ENCODE peak calls at places on chromosomes 5 and 9, in nine cellular contexts. Q, Z, J, I, V, C, S, M and N are unnamed samples.

GRCh38 chr5:100683881-100684280 is 148.7 kb downstream of the FAM174A start:
- DNase-seq in Q (no peak), Z (no peak), J (no peak), I (no peak), V (no peak), C (no peak), S (no peak), M (no peak), N (no peak)

GRCh38 chr5:34585601-34586104 is 70.5 kb upstream of the RAI14 start:
- DNase-seq in Q (peak; percentile 72), Z (no peak), J (no peak), I (no peak), V (no peak), C (no peak), S (peak; percentile 52), M (no peak), N (no peak)

GRCh38 chr9:136206602-136207333 is 1.8 kb upstream of the LHX3 start:
- DNase-seq in Q (no peak), Z (no peak), J (no peak), I (no peak), V (no peak), C (no peak), S (no peak), M (no peak), N (no peak)

GRCh38 chr5:145825751-145826180 is 9.4 kb downstream of the PRELID2 start:
- DNase-seq in Q (peak; percentile 76), Z (no peak), J (no peak), I (peak; percentile 38), V (peak; percentile 27), C (peak; percentile 60), S (peak; percentile 80), M (no peak), N (peak; percentile 53)

GRCh38 chr9:75036793-75037192 is 8.7 kb upstream of the CARNMT1 start:
- DNase-seq in Q (no peak), Z (no peak), J (no peak), I (no peak), V (no peak), C (no peak), S (no peak), M (no peak), N (no peak)

GRCh38 chr5:1753490-1753889 is 46.1 kb downstream of the MRPL36 start:
- DNase-seq in Q (no peak), Z (no peak), J (no peak), I (no peak), V (no peak), C (no peak), S (no peak), M (no peak), N (no peak)

GRCh38 chr5:1782385-1783213 is 17.0 kb downstream of the MRPL36 start:
- DNase-seq in Q (no peak), Z (no peak), J (no peak), I (no peak), V (no peak), C (no peak), S (no peak), M (no peak), N (no peak)

GRCh38 chr9:77802512-77803293 is 154.6 kb upstream of the GNA14 start:
- DNase-seq in Q (no peak), Z (no peak), J (no peak), I (no peak), V (no peak), C (no peak), S (no peak), M (no peak), N (no peak)

GRCh38 chr5:157718529-157718928 is 12.7 kb upstream of the THG1L start:
- DNase-seq in Q (peak; percentile 69), Z (no peak), J (peak; percentile 66), I (peak; percentile 67), V (peak; percentile 72), C (peak; percentile 58), S (peak; percentile 82), M (no peak), N (peak; percentile 9)

GRCh38 chr9:89538874-89539273 is 41.0 kb upstream of the SEMA4D start:
- DNase-seq in Q (no peak), Z (no peak), J (no peak), I (no peak), V (no peak), C (no peak), S (no peak), M (no peak), N (no peak)

GRCh38 chr5:98768160-98769005 is 5.1 kb upstream of the RGMB start:
- DNase-seq in Q (peak; percentile 67), Z (peak; percentile 61), J (peak; percentile 90), I (peak; percentile 67), V (peak; percentile 80), C (peak; percentile 66), S (peak; percentile 71), M (peak; percentile 30), N (peak; percentile 31)

GRCh38 chr5:160787247-160787646 is 64.8 kb downstream of the ATP10B start:
- DNase-seq in Q (peak; percentile 57), Z (peak; percentile 81), J (peak; percentile 63), I (no peak), V (peak; percentile 19), C (peak; percentile 19), S (no peak), M (no peak), N (no peak)

GRCh38 chr5:148909001-148909400 is 82.6 kb downstream of the ADRB2 start:
- DNase-seq in Q (no peak), Z (no peak), J (no peak), I (no peak), V (no peak), C (no peak), S (no peak), M (no peak), N (no peak)

GRCh38 chr5:128304121-128304520 is 220.6 kb downstream of the SLC12A2 start:
- DNase-seq in Q (peak; percentile 57), Z (no peak), J (no peak), I (no peak), V (no peak), C (peak; percentile 82), S (peak; percentile 76), M (no peak), N (peak; percentile 26)

GRCh38 chr5:36442796-36443195 is 141.1 kb upstream of the RANBP3L start:
- DNase-seq in Q (peak; percentile 91), Z (no peak), J (no peak), I (no peak), V (no peak), C (no peak), S (peak; percentile 70), M (no peak), N (no peak)

GRCh38 chr9:15824310-15824709 is 271.5 kb downstream of the CCDC171 start:
- DNase-seq in Q (peak; percentile 71), Z (no peak), J (no peak), I (no peak), V (no peak), C (peak; percentile 14), S (peak; percentile 37), M (no peak), N (peak; percentile 48)

GRCh38 chr5:68251804-68252648 is 36.5 kb downstream of the PIK3R1 start:
- DNase-seq in Q (peak; percentile 47), Z (peak; percentile 26), J (no peak), I (peak; percentile 48), V (no peak), C (no peak), S (peak; percentile 86), M (no peak), N (peak; percentile 20)

GRCh38 chr5:33049845-33050244 is 338.7 kb downstream of the NPR3 start:
- DNase-seq in Q (peak; percentile 94), Z (no peak), J (no peak), I (peak; percentile 90), V (no peak), C (peak; percentile 76), S (peak; percentile 72), M (no peak), N (no peak)

GRCh38 chr5:2752059-2752874 is 790 bp upstream of the IRX2 start:
- DNase-seq in Q (peak; percentile 81), Z (no peak), J (peak; percentile 73), I (peak; percentile 83), V (no peak), C (peak; percentile 62), S (no peak), M (no peak), N (no peak)

GRCh38 chr9:133739408-133740280 is 1.5 kb upstream of the SARDH start:
- DNase-seq in Q (no peak), Z (no peak), J (no peak), I (peak; percentile 4), V (no peak), C (no peak), S (no peak), M (no peak), N (no peak)

GRCh38 chr9:112925058-112925641 is 34.5 kb upstream of the SLC46A2 start:
- DNase-seq in Q (peak; percentile 63), Z (no peak), J (peak; percentile 10), I (peak; percentile 42), V (peak; percentile 13), C (peak; percentile 44), S (peak; percentile 52), M (no peak), N (no peak)

GRCh38 chr9:20591223-20591622 is 31.1 kb downstream of the MLLT3 start:
- DNase-seq in Q (no peak), Z (no peak), J (no peak), I (no peak), V (no peak), C (no peak), S (no peak), M (no peak), N (no peak)

GRCh38 chr5:168939887-168940534 is 360.8 kb upstream of the PANK3 start:
- DNase-seq in Q (no peak), Z (no peak), J (no peak), I (no peak), V (no peak), C (no peak), S (no peak), M (no peak), N (no peak)

GRCh38 chr5:147906326-147907095 is at the start of gene C5orf46:
- DNase-seq in Q (peak; percentile 75), Z (no peak), J (no peak), I (peak; percentile 44), V (peak; percentile 76), C (no peak), S (peak; percentile 47), M (no peak), N (no peak)

GRCh38 chr9:32251539-32251938 is 132.9 kb upstream of the ACO1 start:
- DNase-seq in Q (peak; percentile 85), Z (peak; percentile 38), J (peak; percentile 70), I (peak; percentile 51), V (peak; percentile 40), C (peak; percentile 63), S (peak; percentile 74), M (peak; percentile 19), N (peak; percentile 70)

GRCh38 chr9:112029921-112030444 is 133.4 kb downstream of the UGCG start:
- DNase-seq in Q (peak; percentile 80), Z (no peak), J (peak; percentile 74), I (no peak), V (peak; percentile 44), C (peak; percentile 65), S (no peak), M (no peak), N (no peak)

GRCh38 chr9:91758491-91758981 is 191.5 kb downstream of the ROR2 start:
- DNase-seq in Q (peak; percentile 59), Z (peak; percentile 54), J (peak; percentile 82), I (peak; percentile 71), V (no peak), C (peak; percentile 49), S (peak; percentile 74), M (peak; percentile 35), N (no peak)

GRCh38 chr9:16119861-16120641 is 567.2 kb downstream of the CCDC171 start:
- DNase-seq in Q (peak; percentile 22), Z (no peak), J (no peak), I (no peak), V (no peak), C (peak; percentile 41), S (peak; percentile 38), M (no peak), N (no peak)

GRCh38 chr9:19161257-19162025 is 34.1 kb upstream of the PLIN2 start:
- DNase-seq in Q (peak; percentile 96), Z (peak; percentile 69), J (peak; percentile 55), I (peak; percentile 58), V (no peak), C (peak; percentile 97), S (peak; percentile 97), M (peak; percentile 18), N (no peak)

GRCh38 chr5:50667653-50668403 is 1.4 kb downstream of the PARP8 start:
- DNase-seq in Q (peak; percentile 64), Z (peak; percentile 68), J (peak; percentile 79), I (peak; percentile 44), V (no peak), C (peak; percentile 75), S (peak; percentile 64), M (peak; percentile 39), N (no peak)

GRCh38 chr9:89614319-89614892 is 9.6 kb downstream of the GADD45G start:
- DNase-seq in Q (peak; percentile 24), Z (no peak), J (no peak), I (no peak), V (no peak), C (no peak), S (peak; percentile 42), M (no peak), N (no peak)